ENCODE peak calls at places on chromosomes 6 and 20, in six cellular contexts. Y is NCI-H226; H is CD4-positive, CD25-positive, alpha-beta regulatory T cell; B is epithelial cell of esophagus; A is astrocyte; G is NCI-H345. Q is an unnamed sample.

GRCh38 chr6:8329592-8329991 is 105.8 kb downstream of the SLC35B3 start:
- DNase-seq in A (no peak), B (no peak), H (no peak), Y (no peak), G (no peak), Q (peak)

GRCh38 chr20:38153401-38153800 is 11.7 kb downstream of the TGM2 start:
- DNase-seq in H (no peak), A (no peak), Y (no peak), G (no peak), B (no peak), Q (no peak)

GRCh38 chr6:42984001-42984923 is at the start of gene PPP2R5D:
- DNase-seq in H (peak), B (peak), Y (peak), G (peak), A (peak), Q (peak)

GRCh38 chr6:20119446-20119845 is 92.8 kb downstream of the MBOAT1 start:
- DNase-seq in G (no peak), B (no peak), Y (no peak), H (no peak), A (no peak), Q (no peak)

GRCh38 chr6:4403828-4404227 is 268.5 kb upstream of the ECI2 start:
- DNase-seq in G (no peak), H (no peak), Y (no peak), B (no peak), A (no peak), Q (no peak)

GRCh38 chr6:126300126-126300525 is 39.8 kb upstream of the CENPW start:
- DNase-seq in A (no peak), G (no peak), Y (no peak), H (no peak), B (no peak), Q (no peak)

GRCh38 chr6:13767121-13767794 is 47.1 kb downstream of the MCUR1 start:
- DNase-seq in Y (no peak), H (peak), A (peak), B (no peak), G (no peak), Q (no peak)

GRCh38 chr6:96520039-96520850 is 1.4 kb upstream of the UFL1 start:
- DNase-seq in A (peak), G (no peak), H (no peak), B (peak), Y (peak), Q (no peak)

GRCh38 chr20:62087632-62088031 is 22.0 kb upstream of the TAF4 start:
- DNase-seq in B (no peak), Y (no peak), A (no peak), G (no peak), H (no peak), Q (no peak)

GRCh38 chr6:157513004-157513603 is 132.1 kb downstream of the ZDHHC14 start:
- DNase-seq in B (no peak), A (no peak), Y (no peak), G (no peak), H (no peak), Q (no peak)

GRCh38 chr20:23917024-23917725 is 37.6 kb upstream of the CST5 start:
- DNase-seq in Y (no peak), G (no peak), H (no peak), B (no peak), A (no peak), Q (no peak)

GRCh38 chr20:51752343-51752951 is 15.7 kb downstream of the ATP9A start:
- DNase-seq in Y (peak), H (no peak), A (peak), B (peak), G (no peak), Q (no peak)

GRCh38 chr6:143675946-143676345 is 1.8 kb upstream of the PHACTR2 start:
- DNase-seq in H (no peak), B (peak), G (no peak), A (peak), Y (peak), Q (no peak)